ENCODE peak calls at places on chromosomes 3 and 15, in eight cellular contexts. V is NCI-H2107; M is neural progenitor cell; Q is RPMI8226; G is iris pigment epithelial cell; U is activated CD4-positive, alpha-beta T cell treated with anti-CD3 and anti-CD28 coated beads for 1 hour; O is stromal cell of bone marrow; E is stimulated activated naive CD8-positive, alpha-beta T cell treated with anti-CD3 and anti-CD28 coated beads, Interleukin-15, Interleukin-2, amounts not matched to agents 100 U/mL and 50 U/mL, for 24 hours. A is an unnamed sample.

GRCh38 chr15:29921130-29921601 is 98.9 kb upstream of the TJP1 start:
- DNase-seq in O (no peak), M (no peak), V (no peak), U (no peak), E (no peak), G (no peak), Q (no peak), A (no peak)

GRCh38 chr3:4885322-4885721 is 93.9 kb upstream of the BHLHE40 start:
- DNase-seq in U (no peak), G (peak), O (no peak), M (no peak), E (no peak), V (no peak), Q (no peak), A (no peak)

GRCh38 chr15:67834593-67835348 is 5.1 kb downstream of the RNU6-1 start:
- DNase-seq in U (no peak), V (no peak), E (no peak), Q (no peak), G (no peak), M (peak), O (no peak), A (no peak)

GRCh38 chr15:67124111-67124510 is 58.7 kb downstream of the SMAD3 start:
- DNase-seq in G (no peak), M (no peak), Q (no peak), U (no peak), O (no peak), V (no peak), E (no peak), A (no peak)

GRCh38 chr3:74897006-74897405 is 282.5 kb upstream of the CNTN3 start:
- DNase-seq in U (no peak), V (no peak), Q (no peak), E (no peak), G (peak), O (no peak), M (peak), A (no peak)

GRCh38 chr3:195263193-195263924 is 7.6 kb downstream of the XXYLT1 start:
- DNase-seq in Q (no peak), U (no peak), V (no peak), O (no peak), E (no peak), G (peak), M (no peak), A (no peak)

GRCh38 chr3:195542691-195543641 is at the start of gene PPP1R2:
- DNase-seq in U (peak), O (peak), G (peak), V (peak), E (peak), M (peak), Q (peak), A (peak)

GRCh38 chr3:43477600-43477999 is 144.2 kb downstream of the ANO10 start:
- DNase-seq in V (no peak), E (peak), M (no peak), Q (no peak), O (no peak), U (peak), G (no peak), A (peak)

GRCh38 chr3:11195721-11196332 is 41.5 kb downstream of the HRH1 start:
- DNase-seq in Q (no peak), O (no peak), G (peak), U (no peak), E (peak), M (peak), V (no peak), A (no peak)

A was measured in activated T-helper 2 cell treated with anti-CD3 and anti-CD28 coated beads, Interferon-gamma antibody, Interleukin-2, Interleukin-4, amounts not matched to agents 10 μg/mL and 5 μg/mL and 100 μg/mL, durations not matched to agents 14 hours and 24 hours and 36 hours.